ENCODE peak calls at places on chromosomes 4 and X, in six cellular contexts. Z is HepG2, W is GM12892, Y is GM12878, J is H1, G is K562. M is an unnamed sample.

GRCh38 chr4:102780476-102781144 is 19.8 kb upstream of the MANBA start:
- DNase-seq in J (no peak), G (peak; percentile 57), W (no peak), Y (no peak), Z (peak; percentile 57), M (no peak)

GRCh38 chr4:53055274-53055673 is 193.2 kb downstream of the RASL11B start:
- DNase-seq in W (no peak), Y (no peak), J (no peak), G (no peak), Z (no peak), M (no peak)

GRCh38 chrX:99394450-99394849 is 1015.6 kb downstream of the PCDH19 start:
- DNase-seq in Y (no peak), W (no peak), Z (peak; percentile 5), G (no peak), J (no peak), M (no peak)

GRCh38 chrX:115047181-115047580 is 29.8 kb upstream of the IL13RA2 start:
- DNase-seq in J (no peak), W (no peak), Y (no peak), Z (no peak), G (no peak), M (no peak)

GRCh38 chrX:44144491-44144890 is 171.3 kb upstream of the NDP start:
- DNase-seq in Y (no peak), W (no peak), Z (no peak), G (no peak), J (no peak), M (no peak)

GRCh38 chr4:112853662-112854256 is 195.7 kb upstream of the ANK2 start:
- DNase-seq in Y (no peak), G (no peak), Z (no peak), W (no peak), J (no peak), M (no peak)

GRCh38 chr4:119299221-119300071 is 22.5 kb downstream of the FABP2 start:
- DNase-seq in W (peak; percentile 12), Z (peak; percentile 54), Y (peak; percentile 32), G (peak; percentile 19), J (no peak), M (no peak)

GRCh38 chrX:69024287-69024686 is 141.0 kb downstream of the PJA1 start:
- DNase-seq in W (no peak), Z (no peak), G (no peak), Y (no peak), J (no peak), M (no peak)

GRCh38 chr4:16078195-16078756 is 5.5 kb downstream of the PROM1 start:
- DNase-seq in G (no peak), W (no peak), J (no peak), Z (no peak), Y (no peak), M (no peak)

GRCh38 chr4:182916483-182917181 is 554 bp downstream of the DCTD start:
- DNase-seq in J (no peak), Z (no peak), Y (no peak), W (no peak), G (peak; percentile 40), M (peak; percentile 17)

GRCh38 chr4:39528056-39528465 is 822 bp upstream of the UGDH start:
- DNase-seq in G (no peak), Z (no peak), W (no peak), J (no peak), Y (no peak), M (no peak)

GRCh38 chrX:150854856-150855255 is 43.6 kb downstream of the CD99L2 start:
- DNase-seq in W (no peak), Y (no peak), Z (no peak), G (no peak), J (no peak), M (no peak)

GRCh38 chr4:24533364-24533763 is 51.0 kb downstream of the DHX15 start:
- DNase-seq in W (no peak), G (no peak), J (no peak), Z (no peak), Y (no peak), M (no peak)

GRCh38 chr4:126451237-126451885 is 1136.6 kb downstream of the FAT4 start:
- DNase-seq in Y (no peak), J (no peak), Z (no peak), W (no peak), G (no peak), M (no peak)

GRCh38 chrX:77785400-77785745 is 643 bp downstream of the ATRX start:
- DNase-seq in J (no peak), G (peak; percentile 44), W (no peak), Y (no peak), Z (no peak), M (no peak)

GRCh38 chr4:42708625-42709024 is 51.7 kb upstream of the ATP8A1 start:
- DNase-seq in Y (no peak), Z (no peak), J (no peak), G (no peak), W (no peak), M (no peak)

GRCh38 chr4:177519481-177520270 is 77.4 kb upstream of the AGA start:
- DNase-seq in Z (no peak), G (no peak), J (no peak), W (no peak), Y (no peak), M (no peak)

GRCh38 chrX:133699023-133699728 is 283.9 kb upstream of the GPC4 start:
- DNase-seq in W (no peak), G (no peak), Z (no peak), J (no peak), Y (no peak), M (no peak)

GRCh38 chr4:48698029-48698901 is 81.8 kb downstream of the FRYL start:
- DNase-seq in W (no peak), G (peak; percentile 45), Y (no peak), Z (peak; percentile 75), J (no peak), M (no peak)

GRCh38 chr4:128573781-128574508 is 235.6 kb upstream of the JADE1 start:
- DNase-seq in W (no peak), G (no peak), Y (no peak), J (no peak), Z (peak; percentile 70), M (no peak)

GRCh38 chr4:184012937-184013336 is 107.8 kb downstream of the STOX2 start:
- DNase-seq in Z (no peak), W (no peak), Y (no peak), J (no peak), G (no peak), M (no peak)

GRCh38 chr4:186844059-186844681 is 120.5 kb upstream of the FAT1 start:
- DNase-seq in W (no peak), Y (no peak), Z (no peak), G (peak; percentile 31), J (no peak), M (no peak)

GRCh38 chr4:186848437-186848836 is 124.8 kb upstream of the FAT1 start:
- DNase-seq in W (no peak), J (no peak), Y (no peak), Z (no peak), G (no peak), M (no peak)

GRCh38 chr4:186840771-186841301 is 117.2 kb upstream of the FAT1 start:
- DNase-seq in W (no peak), Y (no peak), G (peak; percentile 38), Z (no peak), J (no peak), M (no peak)

GRCh38 chr4:186846426-186846825 is 122.8 kb upstream of the FAT1 start:
- DNase-seq in G (no peak), W (no peak), Z (no peak), Y (no peak), J (no peak), M (no peak)

DNA sequence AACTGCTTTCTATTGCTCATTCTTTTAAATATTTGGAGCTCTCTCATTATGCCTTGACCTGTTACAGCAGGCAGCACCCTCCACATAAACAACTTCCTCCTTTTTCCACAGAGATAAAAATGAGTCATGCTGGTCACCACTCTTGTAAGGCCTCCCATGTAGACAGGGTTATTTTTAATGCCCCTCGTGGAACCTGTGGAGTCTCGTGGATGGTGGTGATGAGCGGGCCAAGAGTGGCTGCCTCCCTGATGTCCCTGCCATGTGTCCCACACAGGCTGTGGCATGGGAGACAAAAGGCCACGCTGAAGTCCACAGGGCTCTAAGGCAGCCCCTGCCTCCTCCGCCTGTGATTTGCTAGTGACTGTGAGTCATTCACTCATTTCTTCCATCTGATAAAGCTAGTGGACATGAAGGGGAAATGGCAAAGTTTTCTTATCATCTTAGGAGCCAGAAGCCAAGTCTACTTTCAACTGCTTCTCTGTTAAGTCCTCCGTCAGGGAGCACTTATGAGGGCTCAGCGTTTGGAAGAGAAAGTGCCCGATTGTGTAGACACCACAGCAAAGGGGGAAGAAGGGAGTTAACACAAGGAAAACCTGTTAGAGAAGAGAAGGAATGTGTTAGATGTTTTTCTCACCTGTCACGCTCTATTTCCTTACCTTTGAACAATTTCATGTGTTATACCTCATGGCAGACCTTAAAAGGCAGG is 121.6 kb upstream of the FAT1 start:
- DNase-seq in J (no peak), W (no peak), Y (no peak), G (peak; percentile 85), Z (peak; percentile 20), M (no peak)
- TF ChIP-seq TAF1 in J (no peak), W (no peak), Y (no peak), G (peak; percentile 59), Z (no peak), M (no peak)

GRCh38 chr4:153466637-153467153 is 535 bp downstream of the TMEM131L start:
- DNase-seq in G (no peak), Y (no peak), W (no peak), J (no peak), Z (no peak), M (no peak)

GRCh38 chr4:153467154-153467896 is 1.2 kb downstream of the TMEM131L start:
- DNase-seq in W (peak; percentile 72), Y (peak; percentile 88), G (peak; percentile 69), Z (peak; percentile 52), J (no peak), M (peak; percentile 68)

GRCh38 chr4:153465583-153465921 is 608 bp upstream of the TMEM131L start:
- DNase-seq in Z (peak; percentile 37), J (no peak), Y (no peak), W (no peak), G (peak; percentile 49), M (peak; percentile 26)

GRCh38 chr4:153465145-153465544 is 1.0 kb upstream of the TMEM131L start:
- DNase-seq in W (no peak), G (no peak), J (no peak), Y (no peak), Z (no peak), M (no peak)

GRCh38 chr4:153465922-153466636 is at the start of gene TMEM131L:
- DNase-seq in G (peak; percentile 92), Y (no peak), J (no peak), W (peak; percentile 65), Z (peak; percentile 29), M (peak; percentile 66)
- TF ChIP-seq POLR2A in G (peak; percentile 78), Y (peak; percentile 93), J (peak; percentile 75), W (peak; percentile 80), Z (peak; percentile 53), M (peak; percentile 76)

GRCh38 chrX:28847423-28847822 is 260.2 kb downstream of the IL1RAPL1 start:
- DNase-seq in Y (no peak), G (no peak), J (no peak), W (no peak), Z (no peak), M (no peak)
- TF ChIP-seq TAF1 in Y (no peak), G (no peak), J (no peak), W (no peak), Z (no peak), M (no peak)

GRCh38 chrX:46574337-46574940 is 874 bp downstream of the CHST7 start:
- DNase-seq in W (no peak), G (no peak), Y (no peak), Z (peak; percentile 12), J (no peak), M (no peak)
- TF ChIP-seq POLR2A in W (no peak), G (no peak), Y (peak; percentile 33), Z (no peak), J (no peak), M (no peak)

M was measured in GM12891.